ENCODE peak calls at places on chromosomes 7 and 10, in four cellular contexts. One of them, this sample, is unnamed.

GRCh38 chr7:114629762-114630161 is 215.1 kb downstream of the FOXP2 start:
- DNase-seq in mesendoderm: peak; percentile 27
- DNase-seq in IMR-90: no peak
- DNase-seq in H1: no peak
- DNase-seq in this sample: no peak

GRCh38 chr10:60797200-60797599 is 18.9 kb downstream of the CDK1 start:
- DNase-seq in mesendoderm: no peak
- DNase-seq in IMR-90: no peak
- DNase-seq in H1: no peak
- DNase-seq in this sample: no peak

GRCh38 chr7:94095359-94096009 is 91.3 kb upstream of the BET1 start:
- DNase-seq in mesendoderm: no peak
- DNase-seq in IMR-90: no peak
- DNase-seq in H1: no peak
- DNase-seq in this sample: no peak

GRCh38 chr10:96840841-96841518 is 8.9 kb downstream of the LCOR start:
- DNase-seq in mesendoderm: peak; percentile 77
- DNase-seq in IMR-90: peak; percentile 60
- DNase-seq in H1: no peak
- DNase-seq in this sample: no peak

GRCh38 chr10:91389636-91390512 is 20.3 kb upstream of the HECTD2 start:
- DNase-seq in mesendoderm: peak; percentile 37
- DNase-seq in IMR-90: peak; percentile 71
- DNase-seq in H1: no peak
- DNase-seq in this sample: no peak

GRCh38 chr7:18345641-18346234 is 149.8 kb upstream of the HDAC9 start:
- DNase-seq in mesendoderm: peak; percentile 71
- DNase-seq in IMR-90: peak; percentile 46
- DNase-seq in H1: no peak
- DNase-seq in this sample: peak; percentile 49

GRCh38 chr10:124002391-124003069 is 90.9 kb downstream of the CHST15 start:
- DNase-seq in mesendoderm: no peak
- DNase-seq in IMR-90: no peak
- DNase-seq in H1: no peak
- DNase-seq in this sample: no peak

GRCh38 chr7:44321796-44322195 is 3.6 kb downstream of the CAMK2B start:
- DNase-seq in mesendoderm: no peak
- DNase-seq in IMR-90: no peak
- DNase-seq in H1: no peak
- DNase-seq in this sample: no peak

GRCh38 chr10:125633517-125633999 is 49.4 kb downstream of the TEX36 start:
- DNase-seq in mesendoderm: no peak
- DNase-seq in IMR-90: no peak
- DNase-seq in H1: no peak
- DNase-seq in this sample: no peak

GRCh38 chr10:83332695-83333094 is 806.6 kb upstream of the GHITM start:
- DNase-seq in mesendoderm: no peak
- DNase-seq in IMR-90: no peak
- DNase-seq in H1: no peak
- DNase-seq in this sample: no peak

GRCh38 chr10:109961181-109962001 is 38.1 kb upstream of the XPNPEP1 start:
- DNase-seq in mesendoderm: peak; percentile 82
- DNase-seq in IMR-90: peak; percentile 69
- DNase-seq in H1: no peak
- DNase-seq in this sample: no peak

GRCh38 chr7:114082567-114082933 is 163.7 kb upstream of the PPP1R3A start:
- DNase-seq in mesendoderm: no peak
- DNase-seq in IMR-90: no peak
- DNase-seq in H1: no peak
- DNase-seq in this sample: no peak

GRCh38 chr10:11586170-11586569 is 25.3 kb downstream of the USP6NL start:
- DNase-seq in mesendoderm: no peak
- DNase-seq in IMR-90: peak; percentile 35
- DNase-seq in H1: no peak
- DNase-seq in this sample: no peak
- H3K56ac ChIP-seq in mesendoderm: no peak overlapping the region
- H3K56ac ChIP-seq in IMR-90: no peak overlapping the region
- H3K56ac ChIP-seq in H1: no peak overlapping the region
- H3K56ac ChIP-seq in this sample: no peak overlapping the region

GRCh38 chr10:131400518-131400917 is 89.0 kb upstream of the TCERG1L start:
- DNase-seq in mesendoderm: no peak
- DNase-seq in IMR-90: no peak
- DNase-seq in H1: no peak
- DNase-seq in this sample: no peak
- H2BK5ac ChIP-seq in mesendoderm: no peak overlapping the region
- H2BK5ac ChIP-seq in IMR-90: no peak overlapping the region
- H2BK5ac ChIP-seq in H1: peak overlapping the region; percentile 19
- H2BK5ac ChIP-seq in this sample: no peak overlapping the region

GRCh38 chr7:2403718-2404648 is 572 bp downstream of the CHST12 start:
- DNase-seq in mesendoderm: peak; percentile 58
- DNase-seq in IMR-90: peak; percentile 21
- DNase-seq in H1: no peak
- DNase-seq in this sample: no peak

GRCh38 chr7:2405201-2405600 is 1.8 kb downstream of the CHST12 start:
- DNase-seq in mesendoderm: no peak
- DNase-seq in IMR-90: no peak
- DNase-seq in H1: no peak
- DNase-seq in this sample: no peak

GRCh38 chr7:2404714-2405119 is 1.3 kb downstream of the CHST12 start:
- DNase-seq in mesendoderm: no peak
- DNase-seq in IMR-90: no peak
- DNase-seq in H1: no peak
- DNase-seq in this sample: no peak

GRCh38 chr7:2403014-2403717 is at the start of gene CHST12:
- DNase-seq in mesendoderm: peak; percentile 95
- DNase-seq in IMR-90: peak; percentile 90
- DNase-seq in H1: peak; percentile 83
- DNase-seq in this sample: peak; percentile 94

GRCh38 chr7:2402687-2403013 is 761 bp upstream of the CHST12 start:
- DNase-seq in mesendoderm: no peak
- DNase-seq in IMR-90: no peak
- DNase-seq in H1: no peak
- DNase-seq in this sample: no peak
- H3K56ac ChIP-seq in mesendoderm: peak overlapping the region; percentile 88
- H3K56ac ChIP-seq in IMR-90: no peak overlapping the region
- H3K56ac ChIP-seq in H1: no peak overlapping the region
- H3K56ac ChIP-seq in this sample: no peak overlapping the region

GRCh38 chr7:1028044-1028770 is 16.1 kb upstream of the GPR146 start:
- DNase-seq in mesendoderm: peak; percentile 85
- DNase-seq in IMR-90: peak; percentile 86
- DNase-seq in H1: peak; percentile 36
- DNase-seq in this sample: peak; percentile 75
- H2BK5ac ChIP-seq in mesendoderm: no peak overlapping the region
- H2BK5ac ChIP-seq in IMR-90: peak overlapping the region; percentile 75
- H2BK5ac ChIP-seq in H1: no peak overlapping the region
- H2BK5ac ChIP-seq in this sample: no peak overlapping the region

DNA sequence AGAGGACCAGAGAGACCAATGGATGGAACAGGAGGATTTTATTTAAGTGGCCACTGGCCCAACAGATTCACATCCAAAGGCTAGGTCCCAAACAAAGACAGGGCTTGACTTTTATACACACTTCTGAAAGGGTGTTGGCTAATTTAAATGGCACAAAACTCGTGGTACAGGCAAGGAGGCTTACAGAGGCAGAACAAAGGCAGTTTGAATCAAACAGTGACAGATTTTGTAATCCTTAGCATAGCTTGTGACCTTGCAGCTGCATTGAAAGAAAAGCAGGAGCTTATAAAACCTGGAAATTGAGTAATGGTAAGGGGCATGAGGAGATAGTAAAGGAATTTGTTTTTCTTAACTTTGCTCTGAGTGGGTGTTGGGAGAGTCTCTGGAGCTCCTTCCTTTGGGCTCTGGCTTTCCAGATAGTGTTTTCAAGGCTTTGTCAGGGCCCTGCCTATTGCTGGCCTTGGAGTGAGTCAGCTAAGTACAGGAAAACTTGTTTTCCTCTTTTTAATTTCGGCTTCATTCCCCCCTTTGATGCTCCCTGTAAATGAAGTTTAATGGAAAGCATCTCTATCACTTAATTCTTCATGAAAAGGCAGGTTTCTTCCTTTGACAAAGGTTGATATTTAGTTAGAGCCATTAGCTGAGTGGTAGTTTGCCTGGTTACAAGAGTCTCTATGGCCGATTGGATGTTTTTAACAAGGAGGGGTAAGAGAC is 96.9 kb downstream of the TRIM24 start:
- DNase-seq in mesendoderm: peak; percentile 25
- DNase-seq in IMR-90: no peak
- DNase-seq in H1: no peak
- DNase-seq in this sample: no peak
- H3K56ac ChIP-seq in mesendoderm: no peak overlapping the region
- H3K56ac ChIP-seq in IMR-90: no peak overlapping the region
- H3K56ac ChIP-seq in H1: no peak overlapping the region
- H3K56ac ChIP-seq in this sample: no peak overlapping the region